ENCODE peak calls at places on chromosomes 2 and 18, in four cellular contexts. One of them, this sample, is unnamed.
A peak's percentile ranks its signal among the peaks of the same experiment; 100 is the strongest.

GRCh38 chr18:61639886-61640285 is 252.9 kb downstream of the RNF152 start:
- DNase-seq in heart left ventricle: no peak
- DNase-seq in lower lobe of right lung: no peak
- DNase-seq in mucosa of descending colon: no peak
- DNase-seq in this sample: no peak

GRCh38 chr2:44537264-44537663 is 175.5 kb downstream of the CAMKMT start:
- DNase-seq in lower lobe of right lung: no peak
- DNase-seq in heart left ventricle: no peak
- DNase-seq in mucosa of descending colon: no peak
- DNase-seq in this sample: no peak

GRCh38 chr2:100470898-100471514 is 724 bp downstream of the NMS start:
- DNase-seq in heart left ventricle: peak; percentile 26
- DNase-seq in lower lobe of right lung: no peak
- DNase-seq in mucosa of descending colon: no peak
- DNase-seq in this sample: no peak

GRCh38 chr2:203809084-203809521 is 58.5 kb upstream of the CTLA4 start:
- DNase-seq in heart left ventricle: no peak
- DNase-seq in lower lobe of right lung: no peak
- DNase-seq in mucosa of descending colon: no peak
- DNase-seq in this sample: no peak

GRCh38 chr2:189128961-189129360 is 50.6 kb downstream of the COL5A2 start:
- DNase-seq in mucosa of descending colon: no peak
- DNase-seq in lower lobe of right lung: no peak
- DNase-seq in heart left ventricle: no peak
- DNase-seq in this sample: no peak

GRCh38 chr2:48183991-48184390 is 277.7 kb upstream of the FBXO11 start:
- DNase-seq in mucosa of descending colon: no peak
- DNase-seq in lower lobe of right lung: no peak
- DNase-seq in heart left ventricle: no peak
- DNase-seq in this sample: no peak

GRCh38 chr2:43872151-43872550 is 33.4 kb downstream of the ABCG8 start:
- DNase-seq in lower lobe of right lung: no peak
- DNase-seq in heart left ventricle: no peak
- DNase-seq in mucosa of descending colon: no peak
- DNase-seq in this sample: no peak

GRCh38 chr2:159635006-159635746 is 18.8 kb upstream of the BAZ2B start:
- DNase-seq in heart left ventricle: no peak
- DNase-seq in mucosa of descending colon: no peak
- DNase-seq in lower lobe of right lung: no peak
- DNase-seq in this sample: no peak

GRCh38 chr2:55827855-55828254 is 95.7 kb downstream of the EFEMP1 start:
- DNase-seq in lower lobe of right lung: no peak
- DNase-seq in mucosa of descending colon: no peak
- DNase-seq in heart left ventricle: no peak
- DNase-seq in this sample: no peak

GRCh38 chr2:43005211-43005974 is 213.0 kb upstream of the HAAO start:
- DNase-seq in heart left ventricle: no peak
- DNase-seq in mucosa of descending colon: peak; percentile 88
- DNase-seq in lower lobe of right lung: no peak
- DNase-seq in this sample: no peak

GRCh38 chr2:25294573-25295462 is 46.9 kb downstream of the DNMT3A start:
- DNase-seq in mucosa of descending colon: peak; percentile 93
- DNase-seq in heart left ventricle: peak; percentile 87
- DNase-seq in lower lobe of right lung: peak; percentile 91
- DNase-seq in this sample: no peak

GRCh38 chr18:9871244-9871746 is 14.5 kb upstream of the TXNDC2 start:
- DNase-seq in heart left ventricle: no peak
- DNase-seq in lower lobe of right lung: no peak
- DNase-seq in mucosa of descending colon: no peak
- DNase-seq in this sample: no peak

GRCh38 chr18:48032876-48033769 is 102.7 kb upstream of the SMAD2 start:
- DNase-seq in heart left ventricle: no peak
- DNase-seq in mucosa of descending colon: no peak
- DNase-seq in lower lobe of right lung: no peak
- DNase-seq in this sample: no peak

GRCh38 chr2:180367831-180368230 is 360.7 kb upstream of the CWC22 start:
- DNase-seq in heart left ventricle: no peak
- DNase-seq in mucosa of descending colon: no peak
- DNase-seq in lower lobe of right lung: no peak
- DNase-seq in this sample: peak; percentile 98

GRCh38 chr2:119766944-119767343 is 7.2 kb downstream of the PTPN4 start:
- DNase-seq in lower lobe of right lung: no peak
- DNase-seq in mucosa of descending colon: no peak
- DNase-seq in heart left ventricle: peak; percentile 32
- DNase-seq in this sample: no peak

GRCh38 chr2:112996635-112997034 is 8.6 kb upstream of the IL36A start:
- DNase-seq in heart left ventricle: no peak
- DNase-seq in lower lobe of right lung: no peak
- DNase-seq in mucosa of descending colon: peak; percentile 43
- DNase-seq in this sample: no peak

GRCh38 chr2:202109737-202110184 is 36.7 kb downstream of the KIAA2012 start:
- DNase-seq in mucosa of descending colon: no peak
- DNase-seq in heart left ventricle: peak; percentile 40
- DNase-seq in lower lobe of right lung: no peak
- DNase-seq in this sample: no peak

DNA sequence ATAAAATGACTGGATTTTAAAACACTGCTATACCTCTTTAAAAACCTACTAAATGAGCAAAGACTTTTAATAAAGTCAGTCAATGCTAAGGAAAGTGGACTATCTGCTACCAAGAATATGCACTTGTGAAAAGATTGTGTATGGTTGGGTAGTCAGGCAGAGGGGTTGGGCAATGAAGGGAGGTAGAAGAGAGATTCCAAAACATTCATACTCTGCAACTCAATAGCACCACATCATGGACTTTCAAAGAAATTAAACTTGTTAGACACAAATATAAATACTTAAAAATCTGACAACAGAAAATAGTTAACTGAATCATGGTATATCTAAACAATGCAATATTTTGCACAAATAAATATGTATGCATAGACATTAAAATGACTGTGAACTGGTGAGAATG is 139.9 kb upstream of the MAPRE2 start:
- DNase-seq in heart left ventricle: no peak
- DNase-seq in lower lobe of right lung: no peak
- DNase-seq in mucosa of descending colon: no peak
- DNase-seq in this sample: no peak
- TF ChIP-seq CTCF in heart left ventricle: peak; percentile 21
- TF ChIP-seq CTCF in lower lobe of right lung: no peak
- TF ChIP-seq CTCF in mucosa of descending colon: no peak
- TF ChIP-seq CTCF in this sample: peak; percentile 24

DNA sequence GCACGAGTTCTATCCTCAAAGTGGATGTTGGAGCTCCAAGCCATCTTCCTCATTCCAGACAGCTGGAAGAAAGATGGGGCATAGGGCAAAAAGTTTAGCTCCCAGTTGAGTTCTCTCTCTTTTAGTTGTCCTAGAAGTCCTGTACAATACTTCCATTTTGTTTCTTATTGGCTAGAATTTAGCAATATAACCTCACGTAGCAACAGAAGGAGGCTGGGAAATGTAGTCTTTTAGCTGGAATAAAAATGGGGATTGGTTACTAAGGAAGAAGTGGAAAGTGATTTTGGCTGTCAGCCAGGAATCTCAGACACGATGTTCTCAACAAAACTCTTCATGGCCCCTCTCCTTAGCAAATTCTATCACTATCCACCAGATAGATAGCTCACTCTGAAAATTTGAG is 79.9 kb downstream of the PLCL1 start:
- DNase-seq in mucosa of descending colon: no peak
- DNase-seq in lower lobe of right lung: no peak
- DNase-seq in heart left ventricle: no peak
- DNase-seq in this sample: no peak
- H3K4me3 ChIP-seq in mucosa of descending colon: no peak overlapping the region
- H3K4me3 ChIP-seq in lower lobe of right lung: no peak overlapping the region
- H3K4me3 ChIP-seq in heart left ventricle: no peak overlapping the region
- H3K4me3 ChIP-seq in this sample: no peak overlapping the region

GRCh38 chr2:143161982-143162837 is 33.0 kb downstream of the ARHGAP15 start:
- DNase-seq in mucosa of descending colon: no peak
- DNase-seq in lower lobe of right lung: no peak
- DNase-seq in heart left ventricle: no peak
- DNase-seq in this sample: peak; percentile 13
- TF ChIP-seq CTCF in mucosa of descending colon: peak; percentile 25
- TF ChIP-seq CTCF in lower lobe of right lung: peak; percentile 60
- TF ChIP-seq CTCF in heart left ventricle: peak; percentile 31
- TF ChIP-seq CTCF in this sample: peak; percentile 91

DNA sequence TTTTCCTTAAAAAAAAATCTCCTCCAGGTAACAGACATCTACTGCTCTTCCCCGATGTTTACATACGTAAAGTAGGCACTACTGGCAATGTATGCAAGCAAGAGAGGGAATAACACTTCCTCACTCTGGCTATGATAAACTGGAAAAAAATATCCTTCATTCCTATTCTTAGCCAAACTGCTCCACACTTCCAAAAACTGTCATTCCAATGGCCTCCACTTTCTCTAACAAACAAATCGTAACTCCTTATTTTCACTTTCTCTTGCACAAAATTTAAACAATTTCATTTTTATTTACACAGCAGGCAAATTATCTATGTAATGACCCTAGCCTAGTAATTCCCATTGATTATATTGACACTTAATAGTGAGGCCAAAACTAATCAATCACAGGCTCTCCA is 184.4 kb downstream of the TCF4 start:
- DNase-seq in lower lobe of right lung: no peak
- DNase-seq in mucosa of descending colon: no peak
- DNase-seq in heart left ventricle: no peak
- DNase-seq in this sample: no peak
- H3K4me3 ChIP-seq in lower lobe of right lung: peak overlapping the region; percentile 36
- H3K4me3 ChIP-seq in mucosa of descending colon: no peak overlapping the region
- H3K4me3 ChIP-seq in heart left ventricle: peak overlapping the region; percentile 44
- H3K4me3 ChIP-seq in this sample: no peak overlapping the region

DNA sequence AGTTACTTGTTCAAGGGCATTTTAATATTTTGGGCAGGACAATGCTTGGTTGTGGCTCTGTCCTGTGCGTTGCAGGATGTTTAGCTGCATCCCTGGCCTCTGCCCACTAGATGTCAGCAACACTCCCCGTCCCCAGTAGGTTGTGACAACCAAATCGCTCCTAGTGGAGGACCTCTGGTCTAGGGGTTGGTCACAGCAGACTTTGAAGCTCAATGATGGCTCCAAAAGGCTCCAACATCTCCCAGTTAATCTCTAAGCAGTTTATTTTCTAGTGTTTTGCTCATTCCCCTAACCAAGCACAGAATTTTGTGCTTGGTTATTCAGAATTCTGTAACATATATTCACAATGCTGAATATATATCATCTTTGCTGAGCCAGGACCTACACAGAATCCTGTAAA is 67.0 kb downstream of the CHRNA1 start:
- DNase-seq in heart left ventricle: peak; percentile 52
- DNase-seq in mucosa of descending colon: no peak
- DNase-seq in lower lobe of right lung: peak; percentile 56
- DNase-seq in this sample: no peak
- TF ChIP-seq CTCF in heart left ventricle: peak; percentile 81
- TF ChIP-seq CTCF in mucosa of descending colon: peak; percentile 75
- TF ChIP-seq CTCF in lower lobe of right lung: peak; percentile 79
- TF ChIP-seq CTCF in this sample: peak; percentile 86

This sample was measured in LNCaP clone FGC.